ENCODE peak calls at places on chromosomes 12 and 14, in five cellular contexts. One of them, this sample, is unnamed.

GRCh38 chr12:12022306-12022931 is 48.3 kb upstream of the BCL2L14 start:
- DNase-seq in A172: no peak
- DNase-seq in mesendoderm: no peak
- DNase-seq in HS-5: no peak
- DNase-seq in GM19239: no peak
- DNase-seq in this sample: no peak

GRCh38 chr12:52418576-52419110 is 12.5 kb upstream of the KRT82 start:
- DNase-seq in mesendoderm: no peak
- DNase-seq in GM19239: no peak
- DNase-seq in HS-5: no peak
- DNase-seq in A172: no peak
- DNase-seq in this sample: no peak

GRCh38 chr14:76772300-76773187 is 11.3 kb downstream of the VASH1 start:
- DNase-seq in GM19239: no peak
- DNase-seq in mesendoderm: peak; percentile 95
- DNase-seq in A172: peak; percentile 62
- DNase-seq in HS-5: no peak
- DNase-seq in this sample: no peak

GRCh38 chr12:104197264-104197663 is 18.3 kb upstream of the TXNRD1 start:
- DNase-seq in HS-5: no peak
- DNase-seq in A172: no peak
- DNase-seq in GM19239: no peak
- DNase-seq in mesendoderm: no peak
- DNase-seq in this sample: no peak

GRCh38 chr12:74105434-74105833 is 432.2 kb upstream of the ATXN7L3B start:
- DNase-seq in GM19239: no peak
- DNase-seq in mesendoderm: no peak
- DNase-seq in A172: peak; percentile 41
- DNase-seq in HS-5: no peak
- DNase-seq in this sample: no peak

GRCh38 chr14:35299708-35300107 is 7.5 kb downstream of the PSMA6 start:
- DNase-seq in HS-5: no peak
- DNase-seq in GM19239: no peak
- DNase-seq in mesendoderm: no peak
- DNase-seq in A172: no peak
- DNase-seq in this sample: no peak

GRCh38 chr12:94265966-94266365 is 117.6 kb downstream of the PLXNC1 start:
- DNase-seq in GM19239: no peak
- DNase-seq in A172: no peak
- DNase-seq in mesendoderm: no peak
- DNase-seq in HS-5: no peak
- DNase-seq in this sample: no peak

GRCh38 chr12:6957151-6957701 is 6.1 kb downstream of the PTPN6 start:
- DNase-seq in HS-5: no peak
- DNase-seq in A172: no peak
- DNase-seq in GM19239: no peak
- DNase-seq in mesendoderm: no peak
- DNase-seq in this sample: no peak

This sample was measured in stomach.